ENCODE peak calls at places on chromosomes 6 and 20, in four cellular contexts. N is psoas muscle, C is cardiac muscle cell, Y is tibial artery. M is an unnamed sample.

GRCh38 chr6:75602164-75602896 is 650 bp downstream of the SENP6 start:
- DNase-seq in Y (peak), C (peak), N (peak), M (peak)

GRCh38 chr6:161418458-161418945 is 144.6 kb upstream of the AGPAT4 start:
- DNase-seq in N (no peak), Y (no peak), C (peak), M (no peak)

GRCh38 chr6:40912158-40912946 is 126.7 kb downstream of the UNC5CL start:
- DNase-seq in C (peak), N (peak), Y (no peak), M (peak)

GRCh38 chr6:84043555-84043954 is 10.0 kb downstream of the MRAP2 start:
- DNase-seq in Y (no peak), C (no peak), N (no peak), M (no peak)

GRCh38 chr6:163635731-163636344 is 221.3 kb downstream of the QKI start:
- DNase-seq in Y (peak), N (no peak), C (no peak), M (no peak)

GRCh38 chr20:41055679-41056078 is 27.1 kb downstream of the TOP1 start:
- DNase-seq in N (no peak), Y (no peak), C (no peak), M (no peak)

GRCh38 chr6:36035240-36035639 is 7.6 kb downstream of the MAPK14 start:
- DNase-seq in C (no peak), Y (no peak), N (no peak), M (no peak)

GRCh38 chr6:64505312-64505711 is 869.7 kb downstream of the PHF3 start:
- DNase-seq in Y (no peak), C (peak), N (no peak), M (no peak)

GRCh38 chr20:64079273-64080012 is at the start of gene RGS19:
- DNase-seq in N (peak), C (peak), Y (peak), M (no peak)

GRCh38 chr6:150978631-150979030 is 113.1 kb downstream of the MTHFD1L start:
- DNase-seq in N (no peak), Y (no peak), C (no peak), M (no peak)

GRCh38 chr6:144689503-144690040 is 404.4 kb downstream of the UTRN start:
- DNase-seq in Y (no peak), N (no peak), C (no peak), M (no peak)

GRCh38 chr6:151293621-151294020 is 53.9 kb downstream of the AKAP12 start:
- DNase-seq in Y (no peak), C (no peak), N (no peak), M (no peak)

GRCh38 chr6:133559926-133560325 is 318.8 kb downstream of the EYA4 start:
- DNase-seq in C (no peak), Y (no peak), N (no peak), M (no peak)

GRCh38 chr6:30131947-30132497 is 3.9 kb upstream of the TRIM40 start:
- DNase-seq in C (no peak), Y (no peak), N (no peak), M (no peak)

GRCh38 chr6:148874698-148875293 is 128.0 kb downstream of the UST start:
- DNase-seq in C (peak), Y (no peak), N (no peak), M (no peak)

GRCh38 chr6:34179106-34179720 is 33.3 kb upstream of the GRM4 start:
- DNase-seq in C (no peak), Y (no peak), N (no peak), M (no peak)

GRCh38 chr6:138103876-138104275 is 3.3 kb downstream of the PERP start:
- DNase-seq in Y (no peak), C (no peak), N (no peak), M (no peak)

GRCh38 chr6:28137458-28138020 is 4.1 kb upstream of the ZKSCAN8 start:
- DNase-seq in C (no peak), N (no peak), Y (no peak), M (no peak)

GRCh38 chr6:112595841-112596240 is 248.7 kb downstream of the RFPL4B start:
- DNase-seq in N (no peak), C (no peak), Y (no peak), M (no peak)

GRCh38 chr20:40442181-40442963 is 246.7 kb downstream of the MAFB start:
- DNase-seq in N (no peak), C (peak), Y (no peak), M (no peak)

GRCh38 chr20:54212226-54212625 is 4.3 kb downstream of the PFDN4 start:
- DNase-seq in C (no peak), N (no peak), Y (no peak), M (no peak)

GRCh38 chr6:6619415-6619814 is 30.9 kb downstream of the LY86 start:
- DNase-seq in N (no peak), Y (no peak), C (no peak), M (no peak)

GRCh38 chr6:134093007-134093573 is 40.7 kb upstream of the SLC2A12 start:
- DNase-seq in N (no peak), Y (no peak), C (no peak), M (no peak)

GRCh38 chr20:288956-289692 is 1.4 kb downstream of the C20orf96 start:
- DNase-seq in Y (no peak), N (no peak), C (no peak), M (no peak)

GRCh38 chr20:53539516-53539915 is 54.1 kb downstream of the ZNF217 start:
- DNase-seq in N (no peak), Y (no peak), C (no peak), M (no peak)

GRCh38 chr6:33819021-33819420 is 15.2 kb upstream of the MLN start:
- DNase-seq in C (no peak), N (no peak), Y (no peak), M (no peak)

GRCh38 chr6:144449218-144449617 is 164.1 kb downstream of the UTRN start:
- DNase-seq in N (no peak), C (no peak), Y (no peak), M (no peak)

GRCh38 chr6:18242062-18242851 is 22.1 kb downstream of the DEK start:
- DNase-seq in N (no peak), Y (no peak), C (no peak), M (no peak)

DNA sequence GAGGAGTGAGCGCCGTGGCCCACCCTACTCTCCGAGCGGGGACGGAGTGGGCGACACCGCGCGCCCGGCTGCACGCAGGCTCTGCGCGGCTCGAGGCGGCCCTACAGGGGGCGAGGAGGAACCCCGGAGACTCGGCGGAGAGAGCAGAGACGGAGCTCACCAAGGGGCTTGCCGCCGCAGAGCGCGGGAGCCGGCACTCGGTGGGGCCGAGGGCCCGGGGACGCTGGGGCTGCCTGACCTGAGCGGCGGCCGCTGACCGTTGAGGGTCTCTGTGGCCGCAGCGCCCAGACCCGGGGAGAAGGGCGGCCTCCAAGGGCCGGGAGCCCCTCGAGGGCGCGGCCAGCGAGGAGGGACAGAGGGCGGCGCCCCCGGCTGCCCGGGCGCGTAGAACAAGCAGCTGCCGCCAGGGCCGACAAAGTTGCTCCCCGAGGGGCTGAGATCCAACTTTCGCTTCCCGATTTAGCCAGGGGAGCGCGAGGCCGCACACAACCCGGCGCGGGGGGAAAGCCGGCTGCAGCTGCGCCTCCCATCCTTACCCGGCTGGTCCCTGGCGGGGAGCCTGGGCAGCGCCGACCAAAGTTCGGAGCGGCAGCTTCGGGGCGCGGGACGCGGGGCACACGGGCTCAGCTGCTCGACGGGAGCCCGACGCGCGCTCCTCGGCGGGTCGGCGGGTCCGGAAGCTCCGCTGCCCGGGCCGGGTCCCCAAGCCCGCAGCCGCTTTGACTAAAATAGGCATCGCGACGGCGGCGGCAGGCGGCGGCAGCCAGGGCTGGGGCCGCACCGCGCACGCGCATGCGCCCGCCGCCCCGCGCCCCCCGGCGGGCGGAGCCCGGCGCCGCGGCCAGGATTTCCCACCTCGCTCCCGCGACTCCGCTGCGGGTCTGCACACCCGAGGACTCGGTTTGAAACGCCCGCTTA is 43.1 kb downstream of the POPDC3 start:
- DNase-seq in C (peak), N (peak), Y (peak), M (no peak)
- TF ChIP-seq CTCF in C (peak), N (peak), Y (peak), M (no peak)

GRCh38 chr20:45034436-45034835 is 66.5 kb downstream of the KCNS1 start:
- DNase-seq in Y (no peak), N (no peak), C (no peak), M (no peak)
- H3K27ac ChIP-seq in Y (no peak), N (no peak), C (no peak), M (no peak)

DNA sequence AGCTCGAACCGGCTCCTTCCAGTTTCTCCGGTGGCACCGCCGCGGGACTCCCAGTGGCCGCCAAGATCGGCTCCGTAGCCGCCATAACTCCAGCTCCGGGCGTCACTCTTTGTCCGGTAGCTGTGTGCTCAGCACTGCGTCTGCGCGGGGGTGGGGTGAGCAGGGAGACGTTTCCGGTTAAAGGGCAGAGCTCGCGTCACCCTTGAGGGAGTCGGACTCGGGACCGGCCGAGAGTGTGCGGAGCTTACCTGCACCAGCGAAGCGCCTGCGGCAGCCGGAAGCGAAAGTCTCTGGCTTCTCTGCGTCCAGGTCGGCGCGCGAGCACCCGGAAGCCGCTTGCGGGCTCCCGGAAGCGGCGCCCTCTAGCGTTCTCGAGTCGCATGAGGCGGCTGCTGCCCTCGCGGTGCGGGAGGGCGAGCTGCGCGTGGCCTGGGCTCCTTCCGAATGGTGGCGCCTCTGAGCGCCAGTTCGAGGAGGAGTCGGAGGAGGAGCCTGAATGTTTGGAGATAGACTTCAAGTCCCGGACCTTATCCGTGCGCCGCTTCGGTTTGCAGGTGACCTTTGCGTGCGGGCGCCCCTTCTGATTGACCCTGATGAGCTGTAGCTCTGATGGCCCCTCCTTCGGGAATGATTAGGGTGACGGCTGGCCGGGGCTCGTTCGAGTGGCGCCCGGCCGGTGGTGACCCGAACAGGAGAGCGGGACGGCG is at the start of gene SCAND1:
- DNase-seq in C (peak), N (peak), Y (peak), M (peak)
- TF ChIP-seq CTCF in C (peak), N (peak), Y (peak), M (peak)

DNA sequence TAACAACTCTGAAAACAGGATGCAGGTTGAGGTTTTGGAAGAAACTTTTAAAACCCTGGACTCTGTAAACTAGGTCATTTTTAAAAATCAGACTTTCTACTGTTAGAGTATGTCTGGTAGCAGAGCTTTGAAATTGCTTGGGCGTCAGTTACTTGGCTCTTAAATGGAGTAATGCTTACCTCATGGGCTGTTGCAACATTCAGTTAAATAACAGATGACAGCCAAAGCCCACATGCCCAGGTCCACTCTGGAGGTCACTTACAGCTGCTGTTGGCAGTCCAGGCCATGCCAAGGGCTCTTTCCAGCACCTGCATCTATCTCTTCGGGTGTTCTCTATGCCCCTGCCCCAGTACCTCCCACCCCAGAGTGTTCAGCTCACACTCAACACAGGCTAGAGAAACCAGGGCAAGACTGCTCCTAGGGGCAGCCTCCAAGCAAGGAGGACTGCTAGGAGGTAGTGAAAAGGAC is 96.4 kb downstream of the BANF2 start:
- DNase-seq in Y (peak), C (no peak), N (peak), M (no peak)
- H3K27ac ChIP-seq in Y (peak), C (no peak), N (peak), M (peak)

GRCh38 chr6:5081182-5081581 is 4.0 kb upstream of the PPP1R3G start:
- DNase-seq in Y (no peak), C (no peak), N (no peak), M (no peak)

GRCh38 chr6:5080574-5080973 is 4.6 kb upstream of the PPP1R3G start:
- DNase-seq in Y (no peak), C (no peak), N (no peak), M (no peak)

GRCh38 chr6:5076931-5077330 is 8.2 kb upstream of the PPP1R3G start:
- DNase-seq in N (no peak), C (no peak), Y (peak), M (no peak)

GRCh38 chr6:5079692-5080091 is 5.4 kb upstream of the PPP1R3G start:
- DNase-seq in Y (no peak), N (no peak), C (no peak), M (no peak)

GRCh38 chr6:5078121-5078695 is 6.9 kb upstream of the PPP1R3G start:
- DNase-seq in C (no peak), N (no peak), Y (no peak), M (no peak)
- TF ChIP-seq CTCF in C (peak), N (no peak), Y (no peak), M (no peak)

M was measured in breast epithelium.